ENCODE peak calls at places on chromosomes 6 and 20, in ten cellular contexts. L is AG09309, S is fibroblast of mammary gland, H is fibroblast of lung, E is IMR-90, Y is testis, O is dorsolateral prefrontal cortex, Q is Peyer's patch, X is AG04450, Z is AG10803. R is an unnamed sample.

GRCh38 chr20:5715068-5715841 is 34.9 kb upstream of the SHLD1 start:
- DNase-seq in O (no peak), Y (no peak), X (no peak), H (no peak), L (no peak), E (no peak), Z (no peak), Q (no peak), S (no peak), R (no peak)

GRCh38 chr20:34190679-34191090 is 50.5 kb upstream of the ASIP start:
- DNase-seq in X (peak; percentile 78), O (peak; percentile 73), Z (peak; percentile 89), S (peak; percentile 90), H (peak; percentile 79), L (peak; percentile 63), Q (peak; percentile 74), Y (peak; percentile 89), E (peak; percentile 87), R (peak; percentile 87)

GRCh38 chr20:7038029-7038428 is 270.5 kb downstream of the BMP2 start:
- DNase-seq in H (peak; percentile 77), O (no peak), Y (no peak), X (no peak), Q (no peak), E (no peak), S (no peak), Z (peak; percentile 54), L (no peak), R (peak; percentile 16)

GRCh38 chr6:39521826-39522377 is 199.4 kb upstream of the KCNK16 start:
- DNase-seq in H (no peak), Y (no peak), E (no peak), Z (no peak), L (no peak), X (no peak), Q (no peak), O (no peak), S (no peak), R (no peak)

GRCh38 chr6:40695750-40696415 is 108.7 kb upstream of the LRFN2 start:
- DNase-seq in Q (no peak), Z (no peak), Y (no peak), H (no peak), S (no peak), E (no peak), X (no peak), L (no peak), O (no peak), R (no peak)

GRCh38 chr6:163538331-163538730 is 123.8 kb downstream of the QKI start:
- DNase-seq in Q (no peak), O (no peak), X (no peak), S (no peak), E (no peak), Z (no peak), L (no peak), Y (no peak), H (no peak), R (no peak)

GRCh38 chr6:63805808-63806572 is 170.4 kb downstream of the PHF3 start:
- DNase-seq in O (no peak), Q (peak; percentile 53), H (peak; percentile 90), L (peak; percentile 70), E (peak; percentile 95), X (peak; percentile 78), Z (peak; percentile 83), S (peak; percentile 96), Y (no peak), R (peak; percentile 97)

GRCh38 chr20:3404402-3404801 is 3.1 kb downstream of the DNAAF9 start:
- DNase-seq in X (no peak), E (peak; percentile 34), Q (no peak), O (no peak), Y (no peak), S (no peak), Z (no peak), L (no peak), H (no peak), R (no peak)

GRCh38 chr20:58895099-58895795 is 42.7 kb downstream of the GNAS start:
- DNase-seq in S (no peak), L (no peak), Z (no peak), E (no peak), H (no peak), O (no peak), X (no peak), Y (no peak), Q (no peak), R (no peak)
- H3K4me3 ChIP-seq in S (no peak overlapping the region), L (peak overlapping the region; percentile 12), Z (peak overlapping the region; percentile 77), E (no peak overlapping the region), H (peak overlapping the region; percentile 82), O (peak overlapping the region; percentile 25), X (peak overlapping the region; percentile 37), Y (no peak overlapping the region), Q (no peak overlapping the region), R (peak overlapping the region; percentile 21)

GRCh38 chr20:22575087-22575721 is 9.2 kb downstream of the FOXA2 start:
- DNase-seq in Z (peak; percentile 3), L (no peak), S (no peak), X (no peak), H (no peak), E (no peak), O (no peak), Q (no peak), Y (no peak), R (no peak)

GRCh38 chr20:22572491-22572890 is 11.9 kb downstream of the FOXA2 start:
- DNase-seq in Y (no peak), O (no peak), E (no peak), X (no peak), L (no peak), Q (no peak), S (no peak), Z (no peak), H (no peak), R (no peak)

GRCh38 chr20:22576273-22576672 is 8.1 kb downstream of the FOXA2 start:
- DNase-seq in X (no peak), H (no peak), S (no peak), L (no peak), O (no peak), Z (no peak), E (no peak), Q (no peak), Y (no peak), R (no peak)

GRCh38 chr20:22575737-22576136 is 8.6 kb downstream of the FOXA2 start:
- DNase-seq in O (no peak), X (no peak), Z (no peak), L (no peak), H (no peak), S (no peak), Y (no peak), E (no peak), Q (no peak), R (no peak)

DNA sequence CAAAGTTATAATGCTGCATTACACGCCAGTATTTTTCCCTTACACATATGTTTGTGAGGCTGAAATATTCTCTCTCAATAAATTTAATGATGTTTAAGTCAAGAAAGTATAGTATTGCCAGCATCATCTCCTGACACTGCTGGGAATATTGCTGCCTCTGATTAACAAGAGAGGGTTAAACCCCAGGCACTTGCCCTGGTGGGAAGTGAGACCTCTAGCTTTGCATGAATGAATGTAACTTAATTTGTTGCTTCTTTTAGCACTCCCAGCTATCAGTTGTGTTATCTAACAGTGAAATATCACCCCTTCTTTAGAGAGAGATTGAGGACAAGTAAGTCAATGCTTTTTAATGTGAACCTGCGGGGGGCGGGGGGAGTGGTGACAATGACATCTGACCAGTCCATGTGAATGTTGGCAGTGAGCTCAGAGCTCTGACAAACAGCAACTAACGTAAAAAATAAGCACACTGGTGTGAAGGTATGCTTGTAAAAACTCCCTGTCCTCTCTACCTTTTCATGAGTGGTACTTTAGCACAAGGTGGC is 9.8 kb downstream of the FOXA2 start:
- DNase-seq in Y (no peak), O (no peak), X (no peak), Z (no peak), S (no peak), L (no peak), H (no peak), E (no peak), Q (no peak), R (no peak)
- TF ChIP-seq CTCF in Y (no peak), O (no peak), X (no peak), Z (no peak), S (no peak), L (no peak), H (no peak), E (no peak), Q (no peak), R (no peak)

GRCh38 chr20:48301189-48301588 is 515.9 kb upstream of the SULF2 start:
- DNase-seq in E (no peak), X (no peak), H (no peak), Y (no peak), Q (no peak), Z (no peak), L (no peak), O (no peak), S (no peak), R (no peak)

GRCh38 chr20:48298851-48299484 is 513.7 kb upstream of the SULF2 start:
- DNase-seq in Q (no peak), O (no peak), L (peak; percentile 57), S (peak; percentile 92), X (peak; percentile 61), H (peak; percentile 90), Z (peak; percentile 82), Y (no peak), E (peak; percentile 92), R (peak; percentile 89)

GRCh38 chr20:48295966-48296421 is 510.7 kb upstream of the SULF2 start:
- DNase-seq in E (peak; percentile 76), Y (no peak), Q (no peak), X (peak; percentile 36), L (no peak), Z (peak; percentile 82), O (peak; percentile 33), H (peak; percentile 81), S (peak; percentile 59), R (peak; percentile 43)

GRCh38 chr20:48295445-48295903 is 510.2 kb upstream of the SULF2 start:
- DNase-seq in X (peak; percentile 79), L (peak; percentile 89), Z (peak; percentile 95), O (no peak), E (peak; percentile 94), Q (no peak), Y (no peak), H (peak; percentile 98), S (peak; percentile 95), R (peak; percentile 94)

DNA sequence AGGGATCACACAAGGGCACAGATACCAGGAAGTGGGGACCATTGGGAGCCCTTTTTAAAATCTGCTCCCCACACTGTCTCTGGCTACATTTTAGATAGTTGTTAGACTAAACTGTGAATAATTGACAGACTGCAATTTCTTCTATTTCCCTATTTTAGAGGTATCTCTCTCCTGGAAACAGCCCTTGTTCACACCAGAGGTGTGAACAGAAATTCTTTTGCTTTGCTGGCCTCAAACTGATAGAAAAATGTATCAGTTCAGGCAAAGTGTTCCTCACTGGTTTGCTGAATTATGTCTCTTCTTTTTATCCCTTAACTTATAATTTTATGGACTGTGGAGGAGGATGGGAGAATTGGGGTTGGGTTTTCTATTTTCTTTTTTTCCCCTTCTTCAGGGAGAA is 513.1 kb upstream of the SULF2 start:
- DNase-seq in S (no peak), L (no peak), Z (no peak), E (no peak), X (no peak), Q (no peak), Y (no peak), H (no peak), O (no peak), R (no peak)
- H3K4me3 ChIP-seq in S (no peak overlapping the region), L (no peak overlapping the region), Z (no peak overlapping the region), E (no peak overlapping the region), X (no peak overlapping the region), Q (no peak overlapping the region), Y (no peak overlapping the region), H (no peak overlapping the region), O (no peak overlapping the region), R (no peak overlapping the region)

GRCh38 chr6:147384737-147385710 is 123.5 kb upstream of the SAMD5 start:
- DNase-seq in Y (no peak), H (no peak), O (no peak), Q (no peak), Z (no peak), X (no peak), S (no peak), E (no peak), L (no peak), R (no peak)

GRCh38 chr6:147392917-147393625 is 115.4 kb upstream of the SAMD5 start:
- DNase-seq in Z (no peak), L (no peak), H (no peak), S (no peak), O (no peak), E (no peak), Q (no peak), X (no peak), Y (no peak), R (no peak)

GRCh38 chr6:147395158-147395557 is 113.3 kb upstream of the SAMD5 start:
- DNase-seq in X (no peak), Q (no peak), H (peak; percentile 25), O (no peak), S (peak; percentile 19), Z (peak; percentile 2), L (no peak), E (peak; percentile 46), Y (no peak), R (peak; percentile 6)

GRCh38 chr6:147389463-147389862 is 119.0 kb upstream of the SAMD5 start:
- DNase-seq in E (no peak), X (no peak), Z (no peak), Q (no peak), O (no peak), L (no peak), S (no peak), H (no peak), Y (no peak), R (no peak)

DNA sequence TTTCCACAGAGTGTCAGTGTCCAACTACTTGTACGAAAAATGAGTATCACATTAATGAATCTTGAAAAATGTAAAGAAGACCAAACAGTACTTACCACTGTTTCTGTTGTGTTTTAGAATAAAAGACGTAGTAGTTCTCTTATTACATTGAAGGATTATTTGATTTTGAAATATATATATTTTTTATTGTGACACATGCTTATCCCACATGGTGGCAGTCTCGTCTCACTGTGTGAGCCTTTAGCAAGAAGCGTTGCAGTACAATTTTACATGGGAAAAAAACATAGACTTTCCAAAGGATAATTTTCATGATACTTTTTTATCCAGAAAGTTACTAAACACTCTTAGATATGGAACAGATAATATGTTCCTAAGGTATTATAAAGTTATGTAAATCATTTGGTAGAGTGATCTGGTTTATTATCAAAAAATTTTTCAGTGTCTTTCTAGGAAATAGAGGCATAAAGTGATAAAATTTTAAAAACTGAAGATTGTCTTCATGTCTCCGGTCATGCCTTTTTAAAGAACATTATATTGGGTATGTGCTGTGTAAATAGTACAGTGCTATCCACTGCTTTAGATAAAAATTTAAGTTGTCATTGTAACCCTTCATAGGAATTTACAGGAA is 117.5 kb upstream of the SAMD5 start:
- DNase-seq in O (no peak), Q (no peak), E (peak; percentile 39), H (peak; percentile 15), X (no peak), Y (peak; percentile 43), S (peak; percentile 28), Z (peak; percentile 12), L (no peak), R (peak; percentile 22)
- TF ChIP-seq CTCF in O (peak; percentile 54), Q (no peak), E (peak; percentile 52), H (peak; percentile 41), X (no peak), Y (no peak), S (peak; percentile 19), Z (peak; percentile 32), L (peak; percentile 38), R (peak; percentile 33)